ENCODE peak calls at places on chromosomes 5 and 9, in seven cellular contexts. One of them, this sample, is unnamed.
A peak's percentile ranks its signal among the peaks of the same experiment; 100 is the strongest.

GRCh38 chr5:11524188-11524587 is 380.1 kb downstream of the CTNND2 start:
- DNase-seq in mesendoderm: peak; percentile 9
- DNase-seq in stomach: no peak
- DNase-seq in Caco-2: peak; percentile 47
- DNase-seq in cardiac muscle cell: no peak
- DNase-seq in RWPE2: no peak
- DNase-seq in Peyer's patch: no peak
- DNase-seq in this sample: no peak

GRCh38 chr9:10366171-10366779 is 246.5 kb downstream of the PTPRD start:
- DNase-seq in Peyer's patch: no peak
- DNase-seq in stomach: no peak
- DNase-seq in cardiac muscle cell: peak; percentile 40
- DNase-seq in RWPE2: no peak
- DNase-seq in Caco-2: peak; percentile 10
- DNase-seq in mesendoderm: peak; percentile 54
- DNase-seq in this sample: peak; percentile 79

GRCh38 chr9:4221936-4222335 is 77.9 kb downstream of the GLIS3 start:
- DNase-seq in cardiac muscle cell: no peak
- DNase-seq in RWPE2: no peak
- DNase-seq in Peyer's patch: no peak
- DNase-seq in mesendoderm: no peak
- DNase-seq in Caco-2: no peak
- DNase-seq in stomach: no peak
- DNase-seq in this sample: peak; percentile 43

GRCh38 chr9:74935008-74935407 is 17.7 kb downstream of the C9orf40 start:
- DNase-seq in cardiac muscle cell: no peak
- DNase-seq in Peyer's patch: no peak
- DNase-seq in RWPE2: no peak
- DNase-seq in Caco-2: no peak
- DNase-seq in stomach: no peak
- DNase-seq in mesendoderm: no peak
- DNase-seq in this sample: no peak

GRCh38 chr9:71758785-71759184 is 9.5 kb downstream of the CEMIP2 start:
- DNase-seq in Caco-2: no peak
- DNase-seq in mesendoderm: no peak
- DNase-seq in stomach: no peak
- DNase-seq in RWPE2: no peak
- DNase-seq in cardiac muscle cell: no peak
- DNase-seq in Peyer's patch: no peak
- DNase-seq in this sample: no peak

GRCh38 chr5:153516503-153516902 is 26.0 kb downstream of the GRIA1 start:
- DNase-seq in Peyer's patch: no peak
- DNase-seq in mesendoderm: no peak
- DNase-seq in Caco-2: no peak
- DNase-seq in RWPE2: no peak
- DNase-seq in cardiac muscle cell: no peak
- DNase-seq in stomach: no peak
- DNase-seq in this sample: no peak

GRCh38 chr5:43305948-43306563 is 7.2 kb downstream of the HMGCS1 start:
- DNase-seq in RWPE2: no peak
- DNase-seq in Peyer's patch: no peak
- DNase-seq in stomach: no peak
- DNase-seq in Caco-2: peak; percentile 55
- DNase-seq in mesendoderm: peak; percentile 77
- DNase-seq in cardiac muscle cell: peak; percentile 79
- DNase-seq in this sample: peak; percentile 90

GRCh38 chr9:96448546-96449170 is 1.3 kb upstream of the HABP4 start:
- DNase-seq in cardiac muscle cell: no peak
- DNase-seq in stomach: no peak
- DNase-seq in Peyer's patch: no peak
- DNase-seq in Caco-2: no peak
- DNase-seq in RWPE2: no peak
- DNase-seq in mesendoderm: no peak
- DNase-seq in this sample: no peak

GRCh38 chr9:134871941-134872340 is 8.7 kb upstream of the FCN2 start:
- DNase-seq in Peyer's patch: no peak
- DNase-seq in RWPE2: no peak
- DNase-seq in Caco-2: no peak
- DNase-seq in mesendoderm: no peak
- DNase-seq in cardiac muscle cell: peak; percentile 29
- DNase-seq in stomach: no peak
- DNase-seq in this sample: no peak

GRCh38 chr5:82046268-82046621 is 74.4 kb downstream of the ATG10 start:
- DNase-seq in stomach: no peak
- DNase-seq in Caco-2: no peak
- DNase-seq in mesendoderm: no peak
- DNase-seq in cardiac muscle cell: no peak
- DNase-seq in RWPE2: no peak
- DNase-seq in Peyer's patch: no peak
- DNase-seq in this sample: no peak
- H3K4me3 ChIP-seq in stomach: no peak overlapping the region
- H3K4me3 ChIP-seq in Caco-2: no peak overlapping the region
- H3K4me3 ChIP-seq in mesendoderm: no peak overlapping the region
- H3K4me3 ChIP-seq in cardiac muscle cell: no peak overlapping the region
- H3K4me3 ChIP-seq in RWPE2: no peak overlapping the region
- H3K4me3 ChIP-seq in Peyer's patch: no peak overlapping the region
- H3K4me3 ChIP-seq in this sample: no peak overlapping the region

DNA sequence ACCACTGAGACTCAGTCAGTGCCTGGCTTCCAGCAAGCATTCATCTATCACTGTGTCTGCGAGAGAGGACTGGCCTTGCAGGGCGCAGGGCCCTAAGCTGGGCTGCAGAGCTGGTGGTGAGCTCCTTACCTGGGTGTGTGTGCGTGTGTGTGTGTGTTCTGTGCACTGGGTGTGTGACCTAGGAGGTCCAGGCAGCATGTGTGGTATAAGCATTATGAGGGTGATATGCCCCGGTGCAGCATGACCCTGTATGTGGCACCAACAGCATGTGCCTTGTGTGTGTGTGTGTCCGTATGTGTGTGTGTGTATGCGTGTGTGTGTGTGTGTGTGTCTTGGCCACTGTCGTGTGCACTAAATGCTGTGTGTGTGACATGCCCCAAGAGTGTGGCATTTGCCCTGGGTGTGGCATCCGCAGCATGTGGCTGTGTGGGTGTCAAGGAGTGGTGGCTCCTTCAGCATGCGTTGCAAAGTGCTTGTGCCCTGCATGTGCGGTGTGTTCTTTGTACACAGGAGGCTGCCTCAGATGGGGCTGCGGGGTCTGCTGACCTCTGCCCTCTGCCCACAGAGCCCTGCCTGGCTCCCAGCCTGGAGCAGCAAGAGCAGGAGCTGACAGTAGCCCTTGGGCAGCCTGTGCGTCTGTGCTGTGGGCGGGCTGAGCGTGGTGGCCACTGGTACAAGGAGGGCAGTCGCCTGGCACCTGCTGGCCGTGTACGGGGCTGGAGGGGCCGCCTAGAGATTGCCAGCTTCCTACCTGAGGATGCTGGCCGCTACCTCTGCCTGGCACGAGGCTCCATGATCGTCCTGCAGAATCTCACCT is 3.3 kb downstream of the FGFR4 start:
- DNase-seq in stomach: no peak
- DNase-seq in Peyer's patch: peak; percentile 65
- DNase-seq in mesendoderm: no peak
- DNase-seq in RWPE2: no peak
- DNase-seq in cardiac muscle cell: no peak
- DNase-seq in Caco-2: no peak
- DNase-seq in this sample: no peak
- H3K4me3 ChIP-seq in stomach: no peak overlapping the region
- H3K4me3 ChIP-seq in Peyer's patch: no peak overlapping the region
- H3K4me3 ChIP-seq in mesendoderm: no peak overlapping the region
- H3K4me3 ChIP-seq in RWPE2: no peak overlapping the region
- H3K4me3 ChIP-seq in cardiac muscle cell: no peak overlapping the region
- H3K4me3 ChIP-seq in Caco-2: no peak overlapping the region
- H3K4me3 ChIP-seq in this sample: no peak overlapping the region

GRCh38 chr5:149519624-149520023 is 31.6 kb downstream of the CSNK1A1 start:
- DNase-seq in Peyer's patch: no peak
- DNase-seq in mesendoderm: peak; percentile 34
- DNase-seq in RWPE2: no peak
- DNase-seq in Caco-2: no peak
- DNase-seq in cardiac muscle cell: peak; percentile 20
- DNase-seq in stomach: no peak
- DNase-seq in this sample: no peak
- H3K4me3 ChIP-seq in Peyer's patch: no peak overlapping the region
- H3K4me3 ChIP-seq in mesendoderm: no peak overlapping the region
- H3K4me3 ChIP-seq in RWPE2: no peak overlapping the region
- H3K4me3 ChIP-seq in Caco-2: no peak overlapping the region
- H3K4me3 ChIP-seq in cardiac muscle cell: no peak overlapping the region
- H3K4me3 ChIP-seq in stomach: no peak overlapping the region
- H3K4me3 ChIP-seq in this sample: no peak overlapping the region

DNA sequence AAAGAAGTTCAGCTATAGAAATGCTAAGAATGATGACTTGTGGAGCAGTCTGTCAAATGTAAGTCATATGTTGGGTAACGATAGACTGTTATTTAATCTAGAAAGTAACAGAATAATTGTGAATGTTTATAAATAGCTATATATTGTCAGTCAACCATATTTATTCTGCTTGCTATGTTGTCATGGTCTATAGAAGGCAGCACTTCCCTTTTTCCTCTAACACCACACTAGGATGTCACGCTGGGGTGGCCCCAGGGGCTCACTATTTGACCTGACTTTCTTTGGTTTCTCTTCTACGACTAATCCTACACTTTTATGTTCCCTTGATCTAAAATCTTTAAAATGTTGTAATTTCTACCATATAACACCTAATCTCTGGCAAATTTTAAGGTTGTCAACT is 20.5 kb downstream of the ERAP2 start:
- DNase-seq in Caco-2: no peak
- DNase-seq in stomach: no peak
- DNase-seq in mesendoderm: no peak
- DNase-seq in Peyer's patch: peak; percentile 76
- DNase-seq in RWPE2: no peak
- DNase-seq in cardiac muscle cell: no peak
- DNase-seq in this sample: peak; percentile 88
- H3K4me3 ChIP-seq in Caco-2: no peak overlapping the region
- H3K4me3 ChIP-seq in stomach: no peak overlapping the region
- H3K4me3 ChIP-seq in mesendoderm: no peak overlapping the region
- H3K4me3 ChIP-seq in Peyer's patch: no peak overlapping the region
- H3K4me3 ChIP-seq in RWPE2: no peak overlapping the region
- H3K4me3 ChIP-seq in cardiac muscle cell: no peak overlapping the region
- H3K4me3 ChIP-seq in this sample: peak overlapping the region; percentile 24

GRCh38 chr5:124908603-124909451 is 162.4 kb upstream of the ZNF608 start:
- DNase-seq in stomach: peak; percentile 52
- DNase-seq in mesendoderm: peak; percentile 91
- DNase-seq in Caco-2: peak; percentile 52
- DNase-seq in cardiac muscle cell: peak; percentile 59
- DNase-seq in RWPE2: no peak
- DNase-seq in Peyer's patch: peak; percentile 72
- DNase-seq in this sample: no peak
- H3K4me3 ChIP-seq in stomach: no peak overlapping the region
- H3K4me3 ChIP-seq in mesendoderm: no peak overlapping the region
- H3K4me3 ChIP-seq in Caco-2: no peak overlapping the region
- H3K4me3 ChIP-seq in cardiac muscle cell: no peak overlapping the region
- H3K4me3 ChIP-seq in RWPE2: no peak overlapping the region
- H3K4me3 ChIP-seq in Peyer's patch: no peak overlapping the region
- H3K4me3 ChIP-seq in this sample: no peak overlapping the region

GRCh38 chr9:121289554-121290370 is 21.8 kb downstream of the GSN start:
- DNase-seq in RWPE2: no peak
- DNase-seq in Peyer's patch: peak; percentile 37
- DNase-seq in cardiac muscle cell: peak; percentile 29
- DNase-seq in stomach: no peak
- DNase-seq in mesendoderm: no peak
- DNase-seq in Caco-2: no peak
- DNase-seq in this sample: peak; percentile 55

GRCh38 chr9:121288874-121289553 is 21.1 kb downstream of the GSN start:
- DNase-seq in Peyer's patch: peak; percentile 61
- DNase-seq in RWPE2: no peak
- DNase-seq in mesendoderm: peak; percentile 96
- DNase-seq in stomach: peak; percentile 69
- DNase-seq in Caco-2: peak; percentile 73
- DNase-seq in cardiac muscle cell: peak; percentile 91
- DNase-seq in this sample: no peak

GRCh38 chr9:121286688-121286972 is 18.7 kb downstream of the GSN start:
- DNase-seq in Caco-2: no peak
- DNase-seq in stomach: no peak
- DNase-seq in Peyer's patch: no peak
- DNase-seq in mesendoderm: no peak
- DNase-seq in RWPE2: no peak
- DNase-seq in cardiac muscle cell: no peak
- DNase-seq in this sample: no peak

GRCh38 chr9:121286973-121287721 is 19.2 kb downstream of the GSN start:
- DNase-seq in Peyer's patch: peak; percentile 86
- DNase-seq in Caco-2: peak; percentile 88
- DNase-seq in cardiac muscle cell: peak; percentile 97
- DNase-seq in mesendoderm: peak; percentile 97
- DNase-seq in stomach: peak; percentile 85
- DNase-seq in RWPE2: peak; percentile 97
- DNase-seq in this sample: peak; percentile 56

GRCh38 chr9:121288557-121288873 is 20.6 kb downstream of the GSN start:
- DNase-seq in Caco-2: no peak
- DNase-seq in mesendoderm: no peak
- DNase-seq in stomach: no peak
- DNase-seq in cardiac muscle cell: no peak
- DNase-seq in RWPE2: no peak
- DNase-seq in Peyer's patch: peak; percentile 70
- DNase-seq in this sample: no peak
- H3K4me3 ChIP-seq in Caco-2: no peak overlapping the region
- H3K4me3 ChIP-seq in mesendoderm: no peak overlapping the region
- H3K4me3 ChIP-seq in stomach: no peak overlapping the region
- H3K4me3 ChIP-seq in cardiac muscle cell: no peak overlapping the region
- H3K4me3 ChIP-seq in RWPE2: no peak overlapping the region
- H3K4me3 ChIP-seq in Peyer's patch: no peak overlapping the region
- H3K4me3 ChIP-seq in this sample: no peak overlapping the region

GRCh38 chr5:95718738-95719137 is 12.4 kb upstream of the RHOBTB3 start:
- DNase-seq in Peyer's patch: no peak
- DNase-seq in RWPE2: no peak
- DNase-seq in mesendoderm: no peak
- DNase-seq in cardiac muscle cell: no peak
- DNase-seq in stomach: no peak
- DNase-seq in Caco-2: no peak
- DNase-seq in this sample: no peak
- H3K4me3 ChIP-seq in Peyer's patch: no peak overlapping the region
- H3K4me3 ChIP-seq in RWPE2: no peak overlapping the region
- H3K4me3 ChIP-seq in mesendoderm: no peak overlapping the region
- H3K4me3 ChIP-seq in cardiac muscle cell: no peak overlapping the region
- H3K4me3 ChIP-seq in stomach: no peak overlapping the region
- H3K4me3 ChIP-seq in Caco-2: no peak overlapping the region
- H3K4me3 ChIP-seq in this sample: no peak overlapping the region

This sample was measured in Karpas-422.